ENCODE peak calls at places on chromosomes 1 and 21, in four cellular contexts. Y is fibroblast of mammary gland, S is lower lobe of right lung, V is GM23338. D is an unnamed sample.

GRCh38 chr1:9716404-9717192 is 65.1 kb downstream of the PIK3CD start:
- DNase-seq in S (no peak), V (no peak), Y (no peak), D (no peak)

GRCh38 chr1:30111431-30111830 is 612.0 kb downstream of the MATN1 start:
- DNase-seq in S (no peak), V (peak; percentile 82), Y (peak; percentile 46), D (peak; percentile 84)

GRCh38 chr21:33036430-33037162 is 10.9 kb downstream of the OLIG2 start:
- DNase-seq in V (no peak), Y (peak; percentile 61), S (peak; percentile 60), D (no peak)

GRCh38 chr1:19315378-19316206 is 3.5 kb downstream of the SLC66A1 start:
- DNase-seq in V (no peak), S (no peak), Y (peak; percentile 48), D (peak; percentile 40)

GRCh38 chr1:64242895-64243756 is 39.7 kb downstream of the UBE2U start:
- DNase-seq in Y (peak; percentile 73), V (peak; percentile 66), S (no peak), D (peak; percentile 81)

GRCh38 chr1:82632164-82632563 is 831.4 kb downstream of the ADGRL2 start:
- DNase-seq in Y (peak; percentile 2), S (no peak), V (no peak), D (no peak)

GRCh38 chr1:33181038-33181861 is 593 bp downstream of the TRIM62 start:
- DNase-seq in V (peak; percentile 75), Y (peak; percentile 22), S (peak; percentile 65), D (peak; percentile 73)

GRCh38 chr1:173020138-173020742 is 30.5 kb downstream of the TNFSF18 start:
- DNase-seq in S (no peak), Y (no peak), V (no peak), D (no peak)

GRCh38 chr1:216310776-216311175 is 112.5 kb downstream of the USH2A start:
- DNase-seq in Y (peak; percentile 47), S (no peak), V (peak; percentile 90), D (peak; percentile 82)

GRCh38 chr1:41656088-41656487 is 171.6 kb upstream of the EDN2 start:
- DNase-seq in Y (no peak), S (no peak), V (no peak), D (no peak)

GRCh38 chr1:38424677-38425076 is 378.1 kb upstream of the POU3F1 start:
- DNase-seq in Y (no peak), V (no peak), S (no peak), D (no peak)

GRCh38 chr21:44352253-44352860 is 1.1 kb upstream of the TRPM2 start:
- DNase-seq in S (no peak), Y (no peak), V (no peak), D (no peak)

GRCh38 chr1:97212671-97213070 is 491.1 kb downstream of the PTBP2 start:
- DNase-seq in V (no peak), Y (no peak), S (no peak), D (no peak)

GRCh38 chr1:158407092-158407491 is 7.8 kb upstream of the OR10T2 start:
- DNase-seq in S (no peak), V (no peak), Y (no peak), D (no peak)

GRCh38 chr1:91404151-91405012 is at the start of gene HFM1:
- DNase-seq in V (peak; percentile 93), Y (peak; percentile 71), S (peak; percentile 78), D (peak; percentile 81)

GRCh38 chr1:50973875-50974617 is 4.0 kb downstream of the CDKN2C start:
- DNase-seq in S (no peak), Y (no peak), V (peak; percentile 50), D (no peak)

GRCh38 chr1:210448293-210448892 is 119.7 kb downstream of the HHAT start:
- DNase-seq in Y (peak; percentile 67), V (peak; percentile 80), S (no peak), D (peak; percentile 81)

GRCh38 chr1:172323666-172324065 is 96.8 kb upstream of the C1orf105 start:
- DNase-seq in V (no peak), S (no peak), Y (no peak), D (no peak)

GRCh38 chr1:244437108-244437507 is 14.6 kb downstream of the ADSS2 start:
- DNase-seq in S (no peak), Y (peak; percentile 43), V (no peak), D (peak; percentile 78)

GRCh38 chr1:30412241-30413110 is 310.9 kb downstream of the MATN1 start:
- DNase-seq in S (no peak), V (no peak), Y (no peak), D (no peak)

GRCh38 chr1:207240325-207241095 is 81.0 kb upstream of the CD55 start:
- DNase-seq in Y (no peak), S (no peak), V (no peak), D (peak; percentile 41)

GRCh38 chr1:1200876-1201810 is 5.2 kb downstream of the TNFRSF18 start:
- DNase-seq in Y (peak; percentile 53), S (peak; percentile 55), V (peak; percentile 68), D (peak; percentile 79)

GRCh38 chr1:209552406-209553264 is 30.9 kb upstream of the CAMK1G start:
- DNase-seq in V (peak; percentile 11), Y (peak; percentile 17), S (no peak), D (no peak)

GRCh38 chr21:14995695-14996490 is 68.9 kb downstream of the NRIP1 start:
- DNase-seq in V (peak; percentile 43), Y (peak; percentile 44), S (no peak), D (peak; percentile 36)

GRCh38 chr1:203557390-203557789 is 63.4 kb downstream of the OPTC start:
- DNase-seq in S (no peak), Y (peak; percentile 87), V (no peak), D (peak; percentile 79)

GRCh38 chr1:7719468-7720104 is 51.5 kb upstream of the VAMP3 start:
- DNase-seq in V (no peak), Y (no peak), S (no peak), D (no peak)

GRCh38 chr1:151346769-151347522 is at the start of gene RFX5:
- DNase-seq in Y (peak; percentile 96), S (peak; percentile 97), V (peak; percentile 99), D (peak; percentile 99)

GRCh38 chr1:43548285-43549271 is 17.9 kb downstream of the PTPRF start:
- DNase-seq in S (no peak), Y (no peak), V (peak; percentile 35), D (no peak)

DNA sequence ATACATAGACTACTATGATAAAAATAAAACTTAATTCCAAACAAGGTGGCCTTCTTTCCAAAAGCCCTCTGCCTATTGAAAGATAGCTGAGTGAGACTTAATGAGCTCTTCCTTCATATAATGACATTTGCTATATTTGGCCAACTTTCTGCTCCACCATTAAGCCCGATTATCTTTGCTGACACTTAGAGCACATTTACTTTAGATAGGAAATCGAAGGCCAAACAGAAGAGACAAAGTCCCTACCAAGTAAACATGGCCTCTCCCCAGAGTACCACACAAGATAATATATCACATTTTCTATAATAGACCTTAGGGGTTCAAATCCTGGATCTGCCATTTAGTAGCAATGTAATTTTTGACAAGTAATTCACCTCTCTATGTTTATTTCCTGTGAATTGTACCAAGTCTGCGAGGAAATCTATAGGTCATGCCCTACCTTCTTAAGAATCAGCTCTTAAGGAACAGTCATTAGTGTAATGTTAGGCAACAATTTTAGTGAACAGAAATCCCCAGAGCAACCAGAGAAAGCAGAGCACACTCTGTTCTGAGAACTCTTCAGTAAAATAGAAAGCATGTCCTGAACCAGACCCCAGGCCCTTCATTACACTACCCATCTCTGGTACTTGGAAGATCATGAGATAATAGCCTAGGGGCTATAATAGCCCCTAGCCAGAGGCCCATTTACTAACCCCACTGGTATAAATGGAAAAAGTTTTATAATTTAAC is 17.3 kb upstream of the COA6 start:
- DNase-seq in V (no peak), S (no peak), Y (no peak), D (no peak)
- H3K4me3 ChIP-seq in V (no peak overlapping the region), S (no peak overlapping the region), Y (no peak overlapping the region), D (no peak overlapping the region)

DNA sequence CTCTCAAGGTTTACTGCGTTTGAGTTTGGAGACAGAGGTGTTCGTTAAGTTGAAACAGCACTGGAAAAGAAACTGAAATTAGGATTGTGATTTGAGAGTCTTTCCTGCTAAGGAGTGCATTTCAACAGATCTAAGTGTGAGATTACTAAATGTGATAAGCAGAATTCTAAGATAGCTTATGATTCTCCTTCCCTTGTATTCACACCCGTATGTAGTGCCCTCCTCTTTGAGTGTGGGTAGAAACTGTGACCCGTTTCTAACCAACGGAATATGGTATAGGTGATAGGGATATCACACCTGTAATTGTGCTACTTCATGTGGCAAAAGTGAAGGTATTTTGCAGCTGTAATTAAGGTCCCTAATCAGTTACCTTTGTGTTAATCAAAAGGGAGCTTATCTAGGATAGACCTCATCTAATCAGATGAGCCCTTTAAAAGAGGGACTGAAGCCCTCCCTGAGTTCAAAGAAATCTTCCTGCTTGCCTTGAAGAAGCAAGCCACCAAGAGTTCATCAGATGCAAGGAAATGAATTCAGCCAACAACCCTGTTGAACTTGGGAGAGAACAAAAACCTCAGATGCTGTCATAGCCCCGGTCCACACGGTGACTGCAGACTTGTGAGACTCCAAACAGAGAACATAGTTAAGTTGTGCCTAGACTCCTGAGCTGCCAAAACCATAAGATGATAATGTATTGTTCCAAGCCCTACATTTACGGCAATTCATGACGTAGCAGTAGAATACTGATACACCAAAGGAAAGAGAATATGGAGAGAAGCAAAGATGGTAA is 12.6 kb upstream of the IL12RB2 start:
- DNase-seq in Y (no peak), S (no peak), V (no peak), D (no peak)
- H3K4me3 ChIP-seq in Y (no peak overlapping the region), S (no peak overlapping the region), V (no peak overlapping the region), D (no peak overlapping the region)

GRCh38 chr1:213987876-213988638 is at the start of gene PROX1:
- DNase-seq in Y (peak; percentile 85), S (peak; percentile 66), V (peak; percentile 94), D (peak; percentile 94)

GRCh38 chr1:213986925-213987250 is 885 bp upstream of the PROX1 start:
- DNase-seq in S (no peak), Y (no peak), V (no peak), D (no peak)

GRCh38 chr1:213986020-213986924 is 1.5 kb upstream of the PROX1 start:
- DNase-seq in V (peak; percentile 37), Y (no peak), S (no peak), D (peak; percentile 12)

GRCh38 chr1:213988639-213989070 is 882 bp downstream of the PROX1 start:
- DNase-seq in V (peak; percentile 36), Y (no peak), S (no peak), D (no peak)

DNA sequence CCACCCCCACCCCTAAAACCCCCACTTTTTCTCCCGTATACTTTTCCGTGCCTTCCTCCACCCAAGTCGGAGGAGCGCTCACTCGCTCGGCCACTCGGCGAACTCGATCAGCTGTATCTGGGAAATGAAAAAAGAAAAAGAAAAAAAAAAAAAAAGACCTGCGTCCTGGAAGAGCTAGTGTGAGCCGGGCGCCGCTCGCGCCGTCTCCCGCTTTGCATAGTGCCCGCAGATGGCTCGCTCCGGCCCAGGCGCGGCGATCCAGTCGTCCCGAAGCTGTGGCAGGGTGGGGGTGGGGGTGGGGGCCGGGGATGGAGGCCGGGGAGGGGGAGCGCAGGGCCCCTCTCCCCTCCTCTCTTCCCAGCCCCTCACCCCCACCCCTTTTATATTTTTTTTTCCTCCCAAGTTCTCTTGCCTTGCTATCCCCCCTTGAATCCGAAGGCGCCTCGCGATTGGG is 324 bp upstream of the PROX1 start:
- DNase-seq in S (no peak), V (no peak), Y (peak; percentile 19), D (no peak)
- H3K4me3 ChIP-seq in S (peak overlapping the region; percentile 56), V (peak overlapping the region; percentile 80), Y (peak overlapping the region; percentile 63), D (peak overlapping the region; percentile 88)

DNA sequence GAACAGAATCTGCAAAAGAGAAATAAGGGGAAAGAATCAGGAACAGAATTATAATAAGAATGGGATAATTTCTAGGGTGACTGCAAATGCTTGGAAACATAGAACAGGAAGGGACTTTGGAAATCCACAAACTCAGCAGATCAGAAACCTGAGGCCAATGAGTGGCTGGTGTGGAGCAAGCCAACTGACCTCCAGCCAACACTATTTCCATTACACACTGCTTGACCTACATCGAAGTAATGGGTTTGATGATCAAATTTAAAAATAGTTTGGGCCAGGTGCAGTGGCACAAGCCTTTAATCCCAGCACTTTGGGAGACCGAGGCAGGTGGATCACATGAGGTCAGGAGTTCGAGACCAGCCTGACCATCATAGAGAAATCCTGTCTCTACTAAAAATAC is 284.9 kb downstream of the GRIK1 start:
- DNase-seq in Y (no peak), S (no peak), V (no peak), D (no peak)
- H3K4me3 ChIP-seq in Y (no peak overlapping the region), S (no peak overlapping the region), V (no peak overlapping the region), D (no peak overlapping the region)

GRCh38 chr1:225736651-225737097 is 41.0 kb upstream of the SRP9 start:
- DNase-seq in S (no peak), V (no peak), Y (no peak), D (peak; percentile 30)
- H3K4me3 ChIP-seq in S (no peak overlapping the region), V (no peak overlapping the region), Y (no peak overlapping the region), D (no peak overlapping the region)